ENCODE peak calls at places on chromosomes 13 and 19, in five cellular contexts. S, R, M, I and C are unnamed samples.
A peak's percentile ranks its signal among the peaks of the same experiment; 100 is the strongest.

GRCh38 chr13:48891586-48891985 is 84.1 kb upstream of the FNDC3A start:
- DNase-seq in R (no peak), S (no peak), M (no peak), I (peak; percentile 20), C (peak; percentile 48)

GRCh38 chr19:384801-385169 is 24.2 kb downstream of the C2CD4C start:
- DNase-seq in S (no peak), M (no peak), R (no peak), I (no peak), C (no peak)

GRCh38 chr13:77749481-77749880 is 52.0 kb downstream of the SLAIN1 start:
- DNase-seq in S (no peak), M (no peak), I (no peak), R (no peak), C (no peak)

GRCh38 chr19:16266586-16266942 is 58.1 kb upstream of the KLF2 start:
- DNase-seq in M (no peak), R (no peak), S (no peak), I (no peak), C (no peak)

GRCh38 chr13:25286308-25286968 is 850 bp downstream of the MTMR6 start:
- DNase-seq in R (no peak), I (peak; percentile 24), S (no peak), M (no peak), C (no peak)

GRCh38 chr13:28147489-28147888 is 9.1 kb downstream of the PAN3 start:
- DNase-seq in S (no peak), R (no peak), I (no peak), M (no peak), C (no peak)

GRCh38 chr19:8811315-8812172 is 20.6 kb downstream of the ZNF558 start:
- DNase-seq in R (no peak), S (no peak), I (no peak), M (no peak), C (no peak)

GRCh38 chr13:48126944-48127814 is 32.3 kb upstream of the MED4 start:
- DNase-seq in M (peak; percentile 56), S (peak; percentile 47), I (peak; percentile 63), R (peak; percentile 34), C (peak; percentile 59)

GRCh38 chr19:8938576-8938975 is 71.6 kb downstream of the MUC16 start:
- DNase-seq in S (no peak), M (no peak), R (no peak), I (no peak), C (no peak)

GRCh38 chr13:62710766-62711165 is 1295.1 kb upstream of the PCDH20 start:
- DNase-seq in I (no peak), R (no peak), M (no peak), S (no peak), C (no peak)

GRCh38 chr19:1098177-1099051 is 3.2 kb upstream of the POLR2E start:
- DNase-seq in R (no peak), M (no peak), S (no peak), I (peak; percentile 94), C (no peak)

GRCh38 chr19:2532252-2533071 is 56.5 kb downstream of the GADD45B start:
- DNase-seq in S (no peak), R (no peak), M (no peak), I (no peak), C (peak; percentile 60)

GRCh38 chr13:91135376-91135775 is 212.1 kb upstream of the MIR17HG start:
- DNase-seq in R (no peak), I (no peak), M (no peak), S (no peak), C (no peak)

GRCh38 chr13:113425931-113426590 is 27.2 kb downstream of the ADPRHL1 start:
- DNase-seq in R (no peak), I (no peak), M (no peak), S (no peak), C (no peak)

GRCh38 chr19:35054626-35055025 is 13.1 kb downstream of the HPN start:
- DNase-seq in S (no peak), R (no peak), M (no peak), I (no peak), C (no peak)
- TF ChIP-seq ZNF274 in S (no peak), R (no peak), M (no peak), I (no peak), C (no peak)

DNA sequence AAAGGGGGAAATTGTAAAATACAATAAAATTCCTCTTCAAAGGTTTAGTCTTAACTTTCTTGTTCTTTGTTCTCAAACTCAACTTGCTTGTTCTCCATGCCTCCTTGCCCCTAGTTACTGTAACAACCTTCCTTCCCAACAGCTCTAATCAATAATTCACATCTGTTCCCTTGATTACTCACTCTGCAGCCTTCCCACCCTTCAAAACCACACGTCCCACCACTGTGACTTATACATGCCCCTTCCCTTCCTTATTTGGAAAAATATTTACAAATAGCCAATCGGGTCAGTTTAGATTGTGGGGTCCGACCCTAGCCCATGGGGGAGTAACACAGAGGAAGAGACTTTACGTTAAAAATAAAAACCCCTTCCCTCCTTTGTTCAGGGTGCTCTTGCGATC is 622 bp upstream of the ZNF93 start:
- DNase-seq in S (no peak), M (peak; percentile 25), R (no peak), I (no peak), C (no peak)
- H3K4me3 ChIP-seq in S (peak overlapping the region; percentile 70), M (peak overlapping the region; percentile 63), R (peak overlapping the region; percentile 95), I (peak overlapping the region; percentile 4), C (no peak overlapping the region)

DNA sequence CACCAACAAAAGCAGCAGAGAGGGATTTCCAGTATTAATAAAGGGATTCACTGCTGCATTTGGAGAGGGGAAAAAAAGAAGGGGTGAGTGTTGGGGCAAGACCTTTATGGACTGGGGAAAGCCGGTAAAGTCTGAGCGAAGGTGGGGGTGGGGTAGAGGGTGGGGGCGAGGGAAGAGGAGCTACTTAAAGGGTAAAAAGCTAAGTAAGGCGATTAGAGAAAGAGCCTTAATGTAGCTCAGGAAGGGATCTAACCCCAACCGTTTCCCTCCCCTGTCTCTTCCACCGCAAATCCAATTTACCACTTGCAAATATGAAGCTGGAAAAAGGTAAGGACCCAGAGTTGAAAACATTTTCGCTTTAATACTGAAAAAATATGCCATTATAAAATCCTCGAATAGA is 4.4 kb downstream of the SLITRK1 start:
- DNase-seq in I (no peak), S (no peak), R (no peak), M (no peak), C (no peak)
- H3K4me2 ChIP-seq in I (no peak overlapping the region), S (no peak overlapping the region), R (peak overlapping the region; percentile 55), M (no peak overlapping the region), C (no peak overlapping the region)

GRCh38 chr19:36009633-36010379 is 1.2 kb upstream of the SYNE4 start:
- DNase-seq in I (no peak), M (no peak), S (no peak), R (no peak), C (no peak)
- TF ChIP-seq ZNF274 in I (no peak), M (no peak), S (no peak), R (no peak), C (no peak)